ENCODE peak calls at places on chromosomes 16 and 17, in six cellular contexts. One of them, this sample, is unnamed.
A peak's percentile ranks its signal among the peaks of the same experiment; 100 is the strongest.

GRCh38 chr17:76261421-76262215 is 3.5 kb upstream of the UBALD2 start:
- DNase-seq in cardiac muscle cell: no peak
- DNase-seq in heart right ventricle: no peak
- DNase-seq in neural crest cell: no peak
- DNase-seq in CD4-positive, alpha-beta T cell: no peak
- DNase-seq in foreskin fibroblast: peak; percentile 28
- DNase-seq in this sample: peak; percentile 40

GRCh38 chr16:4097826-4098240 is 18.4 kb downstream of the ADCY9 start:
- DNase-seq in cardiac muscle cell: no peak
- DNase-seq in heart right ventricle: no peak
- DNase-seq in neural crest cell: no peak
- DNase-seq in CD4-positive, alpha-beta T cell: no peak
- DNase-seq in foreskin fibroblast: no peak
- DNase-seq in this sample: no peak

GRCh38 chr17:41654134-41654907 is 29.9 kb upstream of the KRT17 start:
- DNase-seq in cardiac muscle cell: no peak
- DNase-seq in heart right ventricle: no peak
- DNase-seq in neural crest cell: no peak
- DNase-seq in CD4-positive, alpha-beta T cell: no peak
- DNase-seq in foreskin fibroblast: no peak
- DNase-seq in this sample: no peak

GRCh38 chr16:4491898-4492297 is 15.7 kb downstream of the HMOX2 start:
- DNase-seq in cardiac muscle cell: no peak
- DNase-seq in heart right ventricle: no peak
- DNase-seq in neural crest cell: no peak
- DNase-seq in CD4-positive, alpha-beta T cell: no peak
- DNase-seq in foreskin fibroblast: no peak
- DNase-seq in this sample: no peak

GRCh38 chr17:30780343-30780742 is 44.1 kb downstream of the CRLF3 start:
- DNase-seq in cardiac muscle cell: no peak
- DNase-seq in heart right ventricle: no peak
- DNase-seq in neural crest cell: no peak
- DNase-seq in CD4-positive, alpha-beta T cell: no peak
- DNase-seq in foreskin fibroblast: no peak
- DNase-seq in this sample: no peak

GRCh38 chr16:54577566-54578180 is 291.1 kb upstream of the IRX3 start:
- DNase-seq in cardiac muscle cell: no peak
- DNase-seq in heart right ventricle: no peak
- DNase-seq in neural crest cell: peak; percentile 39
- DNase-seq in CD4-positive, alpha-beta T cell: no peak
- DNase-seq in foreskin fibroblast: no peak
- DNase-seq in this sample: no peak

GRCh38 chr17:45929344-45929743 is 35.0 kb downstream of the MAPT start:
- DNase-seq in cardiac muscle cell: no peak
- DNase-seq in heart right ventricle: no peak
- DNase-seq in neural crest cell: no peak
- DNase-seq in CD4-positive, alpha-beta T cell: no peak
- DNase-seq in foreskin fibroblast: no peak
- DNase-seq in this sample: no peak

GRCh38 chr17:59327136-59327878 is 4.1 kb upstream of the YPEL2 start:
- DNase-seq in cardiac muscle cell: no peak
- DNase-seq in heart right ventricle: no peak
- DNase-seq in neural crest cell: no peak
- DNase-seq in CD4-positive, alpha-beta T cell: no peak
- DNase-seq in foreskin fibroblast: no peak
- DNase-seq in this sample: no peak

GRCh38 chr17:8057691-8058114 is 18.8 kb downstream of the ALOX15B start:
- DNase-seq in cardiac muscle cell: peak; percentile 83
- DNase-seq in heart right ventricle: no peak
- DNase-seq in neural crest cell: peak; percentile 46
- DNase-seq in CD4-positive, alpha-beta T cell: peak; percentile 30
- DNase-seq in foreskin fibroblast: peak; percentile 87
- DNase-seq in this sample: peak; percentile 52

GRCh38 chr16:87344931-87345631 is 27.9 kb upstream of the C16orf95 start:
- DNase-seq in cardiac muscle cell: peak; percentile 21
- DNase-seq in heart right ventricle: peak; percentile 48
- DNase-seq in neural crest cell: no peak
- DNase-seq in CD4-positive, alpha-beta T cell: peak; percentile 57
- DNase-seq in foreskin fibroblast: no peak
- DNase-seq in this sample: no peak

GRCh38 chr16:53129281-53130192 is 74.7 kb downstream of the CHD9 start:
- DNase-seq in cardiac muscle cell: peak; percentile 58
- DNase-seq in heart right ventricle: no peak
- DNase-seq in neural crest cell: no peak
- DNase-seq in CD4-positive, alpha-beta T cell: no peak
- DNase-seq in foreskin fibroblast: peak; percentile 48
- DNase-seq in this sample: no peak

GRCh38 chr17:31900877-31901276 is 631 bp downstream of the UTP6 start:
- DNase-seq in cardiac muscle cell: peak; percentile 17
- DNase-seq in heart right ventricle: no peak
- DNase-seq in neural crest cell: no peak
- DNase-seq in CD4-positive, alpha-beta T cell: no peak
- DNase-seq in foreskin fibroblast: peak; percentile 51
- DNase-seq in this sample: no peak

GRCh38 chr16:29806096-29806579 is at the start of gene MAZ:
- DNase-seq in cardiac muscle cell: no peak
- DNase-seq in heart right ventricle: no peak
- DNase-seq in neural crest cell: peak; percentile 37
- DNase-seq in CD4-positive, alpha-beta T cell: peak; percentile 71
- DNase-seq in foreskin fibroblast: no peak
- DNase-seq in this sample: no peak

GRCh38 chr16:2039286-2040030 is 8.2 kb downstream of the NTHL1 start:
- DNase-seq in cardiac muscle cell: no peak
- DNase-seq in heart right ventricle: peak; percentile 93
- DNase-seq in neural crest cell: no peak
- DNase-seq in CD4-positive, alpha-beta T cell: no peak
- DNase-seq in foreskin fibroblast: peak; percentile 94
- DNase-seq in this sample: no peak

GRCh38 chr16:21159281-21159951 is 942 bp downstream of the LDAF1 start:
- DNase-seq in cardiac muscle cell: peak; percentile 54
- DNase-seq in heart right ventricle: peak; percentile 38
- DNase-seq in neural crest cell: peak; percentile 18
- DNase-seq in CD4-positive, alpha-beta T cell: no peak
- DNase-seq in foreskin fibroblast: peak; percentile 57
- DNase-seq in this sample: peak; percentile 22

GRCh38 chr16:21156767-21157467 is 1.6 kb upstream of the LDAF1 start:
- DNase-seq in cardiac muscle cell: peak; percentile 74
- DNase-seq in heart right ventricle: peak; percentile 40
- DNase-seq in neural crest cell: peak; percentile 43
- DNase-seq in CD4-positive, alpha-beta T cell: no peak
- DNase-seq in foreskin fibroblast: peak; percentile 86
- DNase-seq in this sample: peak; percentile 51

GRCh38 chr16:21157632-21158031 is 842 bp upstream of the LDAF1 start:
- DNase-seq in cardiac muscle cell: no peak
- DNase-seq in heart right ventricle: no peak
- DNase-seq in neural crest cell: no peak
- DNase-seq in CD4-positive, alpha-beta T cell: no peak
- DNase-seq in foreskin fibroblast: no peak
- DNase-seq in this sample: no peak

GRCh38 chr16:21160276-21160675 is 1.8 kb downstream of the LDAF1 start:
- DNase-seq in cardiac muscle cell: no peak
- DNase-seq in heart right ventricle: no peak
- DNase-seq in neural crest cell: no peak
- DNase-seq in CD4-positive, alpha-beta T cell: no peak
- DNase-seq in foreskin fibroblast: no peak
- DNase-seq in this sample: no peak

DNA sequence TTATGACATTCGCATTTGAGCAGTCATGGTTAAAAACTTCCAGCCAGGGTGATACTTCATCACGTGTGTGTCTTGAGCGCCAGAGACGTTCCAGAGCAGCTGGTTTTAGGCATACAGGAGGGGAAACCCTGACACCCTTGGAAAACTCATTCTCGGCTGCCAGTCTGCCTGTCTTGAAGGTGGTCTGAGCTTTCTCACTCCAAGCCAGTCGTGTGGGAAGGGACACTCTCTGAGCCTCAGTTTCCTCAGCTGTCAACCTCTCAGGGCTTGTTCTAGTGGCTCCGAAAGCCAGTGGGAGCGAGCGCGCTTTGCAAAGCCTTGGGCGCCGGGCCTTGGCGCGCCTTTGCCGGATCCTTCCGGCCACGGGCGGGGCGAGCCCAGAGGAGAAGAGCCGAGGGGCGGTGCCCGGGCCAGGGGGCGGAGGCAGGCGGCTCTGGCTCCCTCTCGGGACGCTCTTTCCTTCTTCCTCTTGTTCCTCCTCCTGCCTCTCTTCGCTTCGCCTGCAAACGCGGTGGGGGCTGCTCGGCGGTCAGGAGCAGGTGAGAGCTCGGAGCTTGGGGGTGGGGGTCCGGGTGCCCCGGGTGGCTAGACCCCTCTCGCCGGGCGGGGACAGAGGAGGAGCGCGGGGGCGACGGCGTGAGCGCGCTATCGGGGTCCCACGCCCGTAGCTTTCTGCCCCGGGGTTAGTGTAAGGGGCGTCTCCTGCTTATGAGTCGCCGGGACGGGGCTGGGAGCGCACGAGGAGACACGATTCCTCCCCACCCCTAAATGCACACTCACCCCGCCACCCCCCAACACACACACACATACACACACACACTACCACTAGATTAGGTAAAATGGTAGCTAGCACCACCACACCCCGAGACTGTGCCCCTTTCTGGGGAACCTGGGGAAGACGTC is at the start of gene LDAF1:
- DNase-seq in cardiac muscle cell: peak; percentile 90
- DNase-seq in heart right ventricle: peak; percentile 82
- DNase-seq in neural crest cell: peak; percentile 74
- DNase-seq in CD4-positive, alpha-beta T cell: peak; percentile 77
- DNase-seq in foreskin fibroblast: peak; percentile 93
- DNase-seq in this sample: peak; percentile 81
- TF ChIP-seq CTCF in cardiac muscle cell: no peak
- TF ChIP-seq CTCF in heart right ventricle: no peak
- TF ChIP-seq CTCF in neural crest cell: no peak
- TF ChIP-seq CTCF in CD4-positive, alpha-beta T cell: no peak
- TF ChIP-seq CTCF in foreskin fibroblast: no peak
- TF ChIP-seq CTCF in this sample: no peak

DNA sequence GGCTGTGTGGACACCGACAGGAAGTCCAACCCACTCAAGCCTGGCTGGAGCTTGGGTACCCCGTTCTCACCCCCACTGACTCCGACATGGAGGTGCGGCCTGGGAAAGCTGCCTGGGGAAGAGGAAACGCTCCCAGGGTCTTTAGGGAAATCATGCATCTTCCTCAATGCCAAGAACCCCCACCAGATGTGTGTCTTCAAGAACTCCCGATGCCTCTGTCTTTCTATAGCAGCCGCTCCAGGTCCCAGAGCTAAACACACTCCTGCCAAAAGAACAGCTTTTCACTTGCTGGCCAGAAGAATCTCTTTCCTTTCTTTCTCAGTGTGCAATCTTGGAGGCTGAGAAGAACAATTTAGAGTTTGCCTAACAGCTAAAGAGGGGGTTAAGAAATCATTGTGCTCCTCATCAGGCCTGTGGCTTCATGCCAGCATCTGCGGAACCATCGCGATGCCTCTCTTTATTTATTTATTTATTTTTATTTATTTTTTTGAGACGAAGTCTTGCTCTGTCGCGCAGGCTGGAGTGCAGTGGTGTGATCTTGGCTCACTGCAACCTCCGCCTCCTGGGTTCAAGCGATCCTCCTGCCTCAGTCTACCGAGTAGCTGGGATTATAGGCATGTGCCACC is 41.1 kb upstream of the MTSS2 start:
- DNase-seq in cardiac muscle cell: no peak
- DNase-seq in heart right ventricle: peak; percentile 60
- DNase-seq in neural crest cell: no peak
- DNase-seq in CD4-positive, alpha-beta T cell: no peak
- DNase-seq in foreskin fibroblast: no peak
- DNase-seq in this sample: no peak
- TF ChIP-seq CTCF in cardiac muscle cell: no peak
- TF ChIP-seq CTCF in heart right ventricle: no peak
- TF ChIP-seq CTCF in neural crest cell: no peak
- TF ChIP-seq CTCF in CD4-positive, alpha-beta T cell: no peak
- TF ChIP-seq CTCF in foreskin fibroblast: no peak
- TF ChIP-seq CTCF in this sample: no peak

DNA sequence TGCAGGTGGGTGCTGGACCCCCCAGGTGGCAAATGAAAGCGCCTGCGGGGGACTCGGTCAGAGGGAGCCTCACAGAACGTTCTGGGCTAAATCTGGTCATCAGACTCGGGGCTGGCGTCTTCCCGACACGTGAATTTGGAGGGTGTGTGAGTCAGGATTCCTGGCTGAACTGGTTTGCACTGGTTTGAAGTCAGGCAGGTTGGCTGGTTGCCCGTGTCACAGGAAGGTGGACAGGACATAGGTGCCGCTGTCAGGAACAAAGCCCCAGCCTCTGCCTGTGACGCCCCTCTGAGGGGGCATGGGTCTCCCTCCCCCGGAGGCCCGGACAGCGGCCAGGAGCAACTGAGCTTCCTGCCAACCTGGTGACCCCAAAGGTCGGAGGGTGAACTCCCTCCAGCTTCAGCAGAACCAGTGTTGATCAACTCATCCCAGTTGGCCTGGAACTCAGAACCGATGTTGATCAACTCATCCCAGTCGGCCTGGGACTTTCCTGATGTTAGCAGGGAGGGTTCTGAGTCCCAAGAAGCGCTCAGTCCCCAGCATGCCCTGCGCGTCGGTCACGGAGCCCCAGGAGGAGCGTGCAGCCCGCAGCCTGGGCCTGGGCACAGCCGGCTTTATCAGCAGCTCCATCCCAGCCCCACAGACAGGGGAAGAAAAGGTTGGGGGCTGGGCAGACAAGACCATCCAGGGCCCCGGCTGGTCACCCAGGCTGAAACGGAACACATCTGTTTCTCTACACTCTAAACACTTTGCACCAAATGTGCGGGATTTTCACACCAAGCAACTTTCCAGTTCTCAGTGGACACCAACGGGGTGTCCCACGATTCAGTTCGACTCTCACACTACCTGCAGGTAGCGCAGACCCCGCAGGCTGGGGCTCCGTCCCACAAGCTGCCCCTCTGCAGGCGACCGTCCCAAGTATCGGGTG is 14.4 kb upstream of the METRNL start:
- DNase-seq in cardiac muscle cell: no peak
- DNase-seq in heart right ventricle: no peak
- DNase-seq in neural crest cell: no peak
- DNase-seq in CD4-positive, alpha-beta T cell: no peak
- DNase-seq in foreskin fibroblast: no peak
- DNase-seq in this sample: no peak
- TF ChIP-seq CTCF in cardiac muscle cell: no peak
- TF ChIP-seq CTCF in heart right ventricle: no peak
- TF ChIP-seq CTCF in neural crest cell: no peak
- TF ChIP-seq CTCF in CD4-positive, alpha-beta T cell: no peak
- TF ChIP-seq CTCF in foreskin fibroblast: no peak
- TF ChIP-seq CTCF in this sample: no peak

DNA sequence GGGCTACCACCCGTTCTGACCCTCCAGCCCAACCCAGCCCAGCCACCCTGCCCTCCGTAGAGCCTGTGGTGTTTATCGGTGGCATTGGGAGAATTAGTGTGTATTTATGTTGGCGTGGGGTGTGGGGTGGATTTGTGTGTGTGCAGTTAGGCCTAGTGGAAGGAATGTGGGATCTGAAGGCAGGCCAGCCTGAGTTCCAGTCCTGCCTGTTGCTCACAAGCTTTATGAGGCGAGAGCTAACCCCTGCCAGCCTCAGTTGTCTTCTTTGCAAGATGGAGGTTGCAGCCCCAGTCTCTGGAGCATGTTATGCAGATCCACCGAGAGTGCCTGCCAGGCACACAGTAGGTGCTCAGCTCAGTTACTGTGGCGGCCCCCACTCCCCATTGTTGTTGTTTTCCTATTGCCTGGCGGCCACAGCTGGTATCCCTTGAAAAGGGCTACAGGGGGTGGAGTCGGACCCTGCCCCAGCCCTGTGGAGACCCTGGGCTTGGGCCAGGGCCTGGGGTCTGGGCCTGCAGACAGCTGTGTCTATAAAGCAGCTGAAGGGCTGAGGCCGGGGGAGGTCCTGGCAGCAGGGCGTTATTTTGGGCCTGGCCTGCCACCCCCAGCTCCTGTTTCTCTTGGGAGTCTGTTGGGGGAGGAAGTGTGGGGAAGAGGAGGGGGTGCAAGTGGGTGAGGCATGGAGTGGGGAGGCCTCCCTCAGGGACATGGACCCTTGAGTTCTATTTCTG is 5.1 kb downstream of the ERBB2 start:
- DNase-seq in cardiac muscle cell: peak; percentile 61
- DNase-seq in heart right ventricle: no peak
- DNase-seq in neural crest cell: no peak
- DNase-seq in CD4-positive, alpha-beta T cell: no peak
- DNase-seq in foreskin fibroblast: peak; percentile 60
- DNase-seq in this sample: no peak
- TF ChIP-seq CTCF in cardiac muscle cell: peak; percentile 24
- TF ChIP-seq CTCF in heart right ventricle: no peak
- TF ChIP-seq CTCF in neural crest cell: peak; percentile 48
- TF ChIP-seq CTCF in CD4-positive, alpha-beta T cell: no peak
- TF ChIP-seq CTCF in foreskin fibroblast: peak; percentile 31
- TF ChIP-seq CTCF in this sample: no peak